ENCODE peak calls at places on chromosomes 5 and 9, in seven cellular contexts. C is mammary epithelial cell, D is sigmoid colon, L is WERI-Rb-1, I is ovary, Y is HepG2, O is dorsolateral prefrontal cortex. Q is an unnamed sample.

GRCh38 chr5:135063511-135064234 is 29.6 kb upstream of the PITX1 start:
- DNase-seq in C (no peak), D (peak), L (no peak), I (no peak), Y (no peak), O (no peak), Q (no peak)

GRCh38 chr5:116492776-116493175 is 81.8 kb downstream of the SEMA6A start:
- DNase-seq in C (peak), D (no peak), L (no peak), I (no peak), Y (no peak), O (no peak), Q (no peak)

GRCh38 chr5:148639081-148639480 is 15.2 kb downstream of the HTR4 start:
- DNase-seq in C (no peak), D (no peak), L (no peak), I (no peak), Y (no peak), O (no peak), Q (no peak)

GRCh38 chr5:132070460-132071337 is 2.9 kb upstream of the CSF2 start:
- DNase-seq in C (no peak), D (no peak), L (no peak), I (no peak), Y (no peak), O (no peak), Q (peak)

GRCh38 chr5:100872409-100873190 is 30.5 kb downstream of the ST8SIA4 start:
- DNase-seq in C (no peak), D (no peak), L (no peak), I (no peak), Y (no peak), O (no peak), Q (no peak)

GRCh38 chr5:83827111-83827541 is 106.5 kb upstream of the HAPLN1 start:
- DNase-seq in C (peak), D (no peak), L (no peak), I (no peak), Y (no peak), O (no peak), Q (peak)

GRCh38 chr5:140548300-140548688 is 832 bp downstream of the EIF4EBP3 start:
- DNase-seq in C (no peak), D (no peak), L (no peak), I (no peak), Y (no peak), O (no peak), Q (no peak)

GRCh38 chr9:89380437-89381307 is 62.4 kb downstream of the SECISBP2 start:
- DNase-seq in C (no peak), D (no peak), L (no peak), I (no peak), Y (no peak), O (no peak), Q (no peak)

GRCh38 chr5:74648835-74649286 is 8.3 kb upstream of the ENC1 start:
- DNase-seq in C (no peak), D (no peak), L (no peak), I (no peak), Y (peak), O (no peak), Q (peak)

GRCh38 chr9:36485647-36486453 is 85.8 kb upstream of the RNF38 start:
- DNase-seq in C (no peak), D (peak), L (peak), I (no peak), Y (no peak), O (no peak), Q (no peak)

GRCh38 chr9:88388886-88389617 is 808 bp downstream of the SPIN1 start:
- DNase-seq in C (peak), D (peak), L (peak), I (peak), Y (peak), O (peak), Q (peak)

DNA sequence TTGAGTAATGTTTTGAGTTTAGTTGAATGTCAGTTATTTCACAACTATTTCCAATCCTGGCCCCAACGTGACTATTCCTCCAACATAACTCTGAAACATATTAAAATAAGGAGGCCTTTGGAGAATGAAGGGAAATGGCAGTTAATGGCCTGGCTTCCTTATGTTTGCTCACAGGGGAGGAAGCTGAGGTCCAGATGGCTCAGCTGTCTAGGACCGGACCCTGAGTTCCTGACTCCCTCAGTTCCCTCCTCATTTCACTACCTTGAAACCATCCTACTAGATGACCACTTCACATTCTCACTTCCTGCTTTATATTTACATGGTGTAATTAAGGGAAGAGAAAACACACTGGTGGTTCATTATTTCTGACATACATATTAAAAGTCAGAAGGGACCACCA is 6.6 kb downstream of the OTULINL start:
- DNase-seq in C (no peak), D (no peak), L (no peak), I (no peak), Y (no peak), O (no peak), Q (no peak)
- TF ChIP-seq CTCF in C (no peak), D (no peak), L (no peak), I (no peak), Y (no peak), O (no peak), Q (no peak)

DNA sequence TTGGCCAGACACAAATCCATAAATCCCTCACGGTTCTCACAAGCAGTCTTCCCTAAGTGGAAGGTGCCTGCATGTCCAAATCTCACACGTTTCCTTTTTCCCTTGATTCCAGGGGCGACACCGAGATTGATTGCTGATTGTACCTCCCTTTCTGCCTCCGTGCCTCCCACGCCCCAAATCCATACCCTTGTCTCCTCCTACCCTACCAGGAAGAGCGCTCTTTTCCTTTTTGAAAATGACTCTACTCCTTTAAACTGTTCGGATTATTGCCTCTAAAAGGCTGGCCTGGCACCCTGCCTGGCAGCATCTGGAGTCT is 4.5 kb downstream of the STC2 start:
- DNase-seq in C (no peak), D (no peak), L (no peak), I (no peak), Y (no peak), O (no peak), Q (no peak)
- H3K4me3 ChIP-seq in C (no peak), D (peak), L (no peak), I (no peak), Y (no peak), O (peak), Q (peak)

DNA sequence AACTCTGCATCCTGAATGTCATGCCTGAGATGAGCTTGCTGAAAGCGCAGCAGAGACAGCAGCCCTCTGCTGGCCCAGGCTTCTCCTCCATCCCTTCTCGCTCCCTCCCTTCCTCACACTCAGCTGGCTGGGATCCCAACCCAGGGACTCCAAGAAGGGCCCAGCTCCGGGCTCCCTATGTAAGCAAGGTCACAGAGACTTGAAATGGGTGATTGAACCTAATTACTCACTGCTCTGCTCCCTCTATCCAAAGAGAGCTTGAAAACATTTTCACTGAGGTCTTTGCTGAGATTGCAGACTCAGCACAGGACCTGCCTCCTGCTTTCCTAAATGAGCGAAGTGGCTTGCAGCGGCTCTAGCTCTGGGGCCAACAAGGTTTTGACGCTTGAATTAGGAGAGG is 42.8 kb downstream of the RAPGEF1 start:
- DNase-seq in C (no peak), D (peak), L (no peak), I (peak), Y (no peak), O (no peak), Q (peak)
- TF ChIP-seq CTCF in C (no peak), D (no peak), L (peak), I (no peak), Y (no peak), O (no peak), Q (peak)

GRCh38 chr5:178588769-178589168 is 1.4 kb downstream of the COL23A1 start:
- DNase-seq in C (no peak), D (no peak), L (no peak), I (no peak), Y (no peak), O (no peak), Q (no peak)
- H3K4me3 ChIP-seq in C (no peak), D (no peak), L (no peak), I (no peak), Y (no peak), O (no peak), Q (no peak)

GRCh38 chr5:173823274-173823644 is 64.9 kb upstream of the CPEB4 start:
- DNase-seq in C (no peak), D (no peak), L (no peak), I (no peak), Y (no peak), O (no peak), Q (no peak)

GRCh38 chr5:173826921-173827350 is 61.2 kb upstream of the CPEB4 start:
- DNase-seq in C (no peak), D (no peak), L (no peak), I (no peak), Y (peak), O (no peak), Q (no peak)

GRCh38 chr5:173826179-173826920 is 61.8 kb upstream of the CPEB4 start:
- DNase-seq in C (no peak), D (no peak), L (no peak), I (no peak), Y (peak), O (no peak), Q (no peak)

GRCh38 chr5:173823721-173824567 is 64.2 kb upstream of the CPEB4 start:
- DNase-seq in C (peak), D (no peak), L (no peak), I (peak), Y (peak), O (no peak), Q (peak)

DNA sequence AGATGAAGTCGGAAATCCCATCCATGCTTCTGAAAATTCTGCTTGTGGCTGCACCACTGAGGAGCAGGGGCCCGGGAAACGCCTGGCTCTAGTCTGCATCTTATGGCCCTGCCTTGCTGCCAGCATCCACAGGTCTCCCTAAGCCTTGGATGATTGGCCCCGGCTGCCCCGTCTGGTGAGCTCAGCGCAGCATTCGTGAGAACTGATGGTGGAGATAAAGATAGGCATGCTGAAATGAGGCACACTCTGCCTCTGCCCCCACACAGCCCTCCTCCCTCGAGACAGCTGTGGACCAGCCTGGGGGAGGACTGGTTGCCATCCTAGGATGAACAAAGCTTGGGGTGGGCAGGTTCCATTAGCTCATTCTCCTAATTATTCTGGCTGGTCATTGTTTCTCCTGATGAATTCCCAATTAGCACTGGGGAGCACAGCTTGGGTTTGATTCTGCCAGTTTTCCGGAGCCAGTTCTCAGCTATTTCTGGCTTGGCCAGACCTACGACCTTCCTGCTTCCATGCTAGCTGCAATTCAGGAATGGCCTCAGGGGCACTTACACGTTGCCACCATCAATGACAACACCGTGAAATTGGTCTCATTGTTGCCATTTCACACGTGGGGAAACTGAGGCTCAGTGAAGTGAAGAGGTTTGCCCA is 62.8 kb upstream of the CPEB4 start:
- DNase-seq in C (no peak), D (no peak), L (peak), I (no peak), Y (peak), O (no peak), Q (peak)
- TF ChIP-seq CTCF in C (no peak), D (no peak), L (no peak), I (no peak), Y (no peak), O (no peak), Q (no peak)